ENCODE peak calls at places on chromosomes 11 and 22, in ten cellular contexts. One of them, this sample, is unnamed.

GRCh38 chr22:28822930-28823481 is 22.6 kb upstream of the XBP1 start:
- DNase-seq in RWPE1: no peak
- DNase-seq in RPMI7951: no peak
- DNase-seq in activated CD8-positive, alpha-beta memory T cell treated with anti-CD3 and anti-CD28 coated beads for 24 hours: no peak
- DNase-seq in activated T-cell treated with anti-CD3 and anti-CD28 coated beads for 1 hour: no peak
- DNase-seq in adrenal gland: no peak
- DNase-seq in stimulated activated CD8-positive, alpha-beta memory T cell treated with anti-CD3 and anti-CD28 coated beads, Interleukin-15, amount 100 ng/mL, for 48 hours: no peak
- DNase-seq in endothelial cell: no peak
- DNase-seq in neuronal stem cell: peak; percentile 37
- DNase-seq in Caco-2: peak; percentile 73
- DNase-seq in this sample: peak; percentile 84

GRCh38 chr11:63666874-63667273 is 4.3 kb downstream of the ATL3 start:
- DNase-seq in RWPE1: no peak
- DNase-seq in RPMI7951: no peak
- DNase-seq in activated CD8-positive, alpha-beta memory T cell treated with anti-CD3 and anti-CD28 coated beads for 24 hours: no peak
- DNase-seq in activated T-cell treated with anti-CD3 and anti-CD28 coated beads for 1 hour: no peak
- DNase-seq in adrenal gland: no peak
- DNase-seq in stimulated activated CD8-positive, alpha-beta memory T cell treated with anti-CD3 and anti-CD28 coated beads, Interleukin-15, amount 100 ng/mL, for 48 hours: no peak
- DNase-seq in endothelial cell: no peak
- DNase-seq in neuronal stem cell: no peak
- DNase-seq in Caco-2: no peak
- DNase-seq in this sample: no peak

GRCh38 chr11:117037279-117037951 is 60.8 kb downstream of the SIK3 start:
- DNase-seq in RWPE1: no peak
- DNase-seq in RPMI7951: peak; percentile 24
- DNase-seq in activated CD8-positive, alpha-beta memory T cell treated with anti-CD3 and anti-CD28 coated beads for 24 hours: no peak
- DNase-seq in activated T-cell treated with anti-CD3 and anti-CD28 coated beads for 1 hour: no peak
- DNase-seq in adrenal gland: no peak
- DNase-seq in stimulated activated CD8-positive, alpha-beta memory T cell treated with anti-CD3 and anti-CD28 coated beads, Interleukin-15, amount 100 ng/mL, for 48 hours: no peak
- DNase-seq in endothelial cell: peak; percentile 8
- DNase-seq in neuronal stem cell: no peak
- DNase-seq in Caco-2: no peak
- DNase-seq in this sample: no peak

GRCh38 chr11:107006076-107006833 is 12.0 kb downstream of the GUCY1A2 start:
- DNase-seq in RWPE1: no peak
- DNase-seq in RPMI7951: no peak
- DNase-seq in activated CD8-positive, alpha-beta memory T cell treated with anti-CD3 and anti-CD28 coated beads for 24 hours: no peak
- DNase-seq in activated T-cell treated with anti-CD3 and anti-CD28 coated beads for 1 hour: no peak
- DNase-seq in adrenal gland: no peak
- DNase-seq in stimulated activated CD8-positive, alpha-beta memory T cell treated with anti-CD3 and anti-CD28 coated beads, Interleukin-15, amount 100 ng/mL, for 48 hours: no peak
- DNase-seq in endothelial cell: no peak
- DNase-seq in neuronal stem cell: no peak
- DNase-seq in Caco-2: no peak
- DNase-seq in this sample: no peak

GRCh38 chr22:22959147-22959827 is 71.7 kb downstream of the IGLL5 start:
- DNase-seq in RWPE1: peak; percentile 54
- DNase-seq in RPMI7951: peak; percentile 58
- DNase-seq in activated CD8-positive, alpha-beta memory T cell treated with anti-CD3 and anti-CD28 coated beads for 24 hours: peak; percentile 89
- DNase-seq in activated T-cell treated with anti-CD3 and anti-CD28 coated beads for 1 hour: peak; percentile 64
- DNase-seq in adrenal gland: peak; percentile 89
- DNase-seq in stimulated activated CD8-positive, alpha-beta memory T cell treated with anti-CD3 and anti-CD28 coated beads, Interleukin-15, amount 100 ng/mL, for 48 hours: peak; percentile 40
- DNase-seq in endothelial cell: peak; percentile 86
- DNase-seq in neuronal stem cell: peak; percentile 76
- DNase-seq in Caco-2: peak; percentile 82
- DNase-seq in this sample: peak; percentile 37

GRCh38 chr11:86460461-86461404 is 86.0 kb downstream of the CCDC81 start:
- DNase-seq in RWPE1: no peak
- DNase-seq in RPMI7951: peak; percentile 73
- DNase-seq in activated CD8-positive, alpha-beta memory T cell treated with anti-CD3 and anti-CD28 coated beads for 24 hours: no peak
- DNase-seq in activated T-cell treated with anti-CD3 and anti-CD28 coated beads for 1 hour: no peak
- DNase-seq in adrenal gland: no peak
- DNase-seq in stimulated activated CD8-positive, alpha-beta memory T cell treated with anti-CD3 and anti-CD28 coated beads, Interleukin-15, amount 100 ng/mL, for 48 hours: no peak
- DNase-seq in endothelial cell: no peak
- DNase-seq in neuronal stem cell: no peak
- DNase-seq in Caco-2: no peak
- DNase-seq in this sample: no peak

GRCh38 chr11:95443386-95443785 is 212.4 kb upstream of the SESN3 start:
- DNase-seq in RWPE1: no peak
- DNase-seq in RPMI7951: no peak
- DNase-seq in activated CD8-positive, alpha-beta memory T cell treated with anti-CD3 and anti-CD28 coated beads for 24 hours: no peak
- DNase-seq in activated T-cell treated with anti-CD3 and anti-CD28 coated beads for 1 hour: no peak
- DNase-seq in adrenal gland: no peak
- DNase-seq in stimulated activated CD8-positive, alpha-beta memory T cell treated with anti-CD3 and anti-CD28 coated beads, Interleukin-15, amount 100 ng/mL, for 48 hours: peak; percentile 11
- DNase-seq in endothelial cell: no peak
- DNase-seq in neuronal stem cell: no peak
- DNase-seq in Caco-2: no peak
- DNase-seq in this sample: no peak

GRCh38 chr11:113577356-113578163 is 102.4 kb upstream of the DRD2 start:
- DNase-seq in RWPE1: no peak
- DNase-seq in RPMI7951: peak; percentile 43
- DNase-seq in activated CD8-positive, alpha-beta memory T cell treated with anti-CD3 and anti-CD28 coated beads for 24 hours: no peak
- DNase-seq in activated T-cell treated with anti-CD3 and anti-CD28 coated beads for 1 hour: no peak
- DNase-seq in adrenal gland: no peak
- DNase-seq in stimulated activated CD8-positive, alpha-beta memory T cell treated with anti-CD3 and anti-CD28 coated beads, Interleukin-15, amount 100 ng/mL, for 48 hours: no peak
- DNase-seq in endothelial cell: no peak
- DNase-seq in neuronal stem cell: no peak
- DNase-seq in Caco-2: no peak
- DNase-seq in this sample: no peak

GRCh38 chr11:17604913-17605230 is 57.8 kb downstream of the OTOG start:
- DNase-seq in RWPE1: no peak
- DNase-seq in RPMI7951: no peak
- DNase-seq in activated CD8-positive, alpha-beta memory T cell treated with anti-CD3 and anti-CD28 coated beads for 24 hours: no peak
- DNase-seq in activated T-cell treated with anti-CD3 and anti-CD28 coated beads for 1 hour: no peak
- DNase-seq in adrenal gland: no peak
- DNase-seq in stimulated activated CD8-positive, alpha-beta memory T cell treated with anti-CD3 and anti-CD28 coated beads, Interleukin-15, amount 100 ng/mL, for 48 hours: no peak
- DNase-seq in endothelial cell: no peak
- DNase-seq in neuronal stem cell: no peak
- DNase-seq in Caco-2: no peak
- DNase-seq in this sample: no peak

This sample was measured in naive thymus-derived CD4-positive, alpha-beta T cell.